ENCODE peak calls at places on chromosomes 5 and 9, in seven cellular contexts. One of them, this sample, is unnamed.

GRCh38 chr5:175814676-175815075 is 56.7 kb upstream of the CPLX2 start:
- DNase-seq in epithelial cell of esophagus: peak; percentile 17
- DNase-seq in fibroblast of pulmonary artery: peak; percentile 52
- DNase-seq in omental fat pad: no peak
- DNase-seq in right atrium auricular region: no peak
- DNase-seq in heart right ventricle: peak; percentile 17
- DNase-seq in choroid plexus epithelial cell: peak; percentile 46
- DNase-seq in this sample: peak; percentile 95

GRCh38 chr5:68285857-68286611 is 70.5 kb downstream of the PIK3R1 start:
- DNase-seq in fibroblast of pulmonary artery: peak; percentile 76
- DNase-seq in heart right ventricle: no peak
- DNase-seq in right atrium auricular region: no peak
- DNase-seq in choroid plexus epithelial cell: peak; percentile 79
- DNase-seq in epithelial cell of esophagus: peak; percentile 57
- DNase-seq in omental fat pad: no peak
- DNase-seq in this sample: peak; percentile 67

GRCh38 chr9:4315582-4316215 is 15.8 kb upstream of the GLIS3 start:
- DNase-seq in epithelial cell of esophagus: peak; percentile 84
- DNase-seq in right atrium auricular region: peak; percentile 76
- DNase-seq in heart right ventricle: peak; percentile 83
- DNase-seq in choroid plexus epithelial cell: peak; percentile 88
- DNase-seq in omental fat pad: peak; percentile 73
- DNase-seq in fibroblast of pulmonary artery: peak; percentile 89
- DNase-seq in this sample: peak; percentile 79

GRCh38 chr5:116632890-116633289 is 58.3 kb upstream of the SEMA6A start:
- DNase-seq in epithelial cell of esophagus: peak; percentile 40
- DNase-seq in heart right ventricle: no peak
- DNase-seq in fibroblast of pulmonary artery: no peak
- DNase-seq in right atrium auricular region: no peak
- DNase-seq in choroid plexus epithelial cell: no peak
- DNase-seq in omental fat pad: no peak
- DNase-seq in this sample: no peak

GRCh38 chr9:135070198-135070951 is 17.1 kb upstream of the OLFM1 start:
- DNase-seq in epithelial cell of esophagus: no peak
- DNase-seq in choroid plexus epithelial cell: no peak
- DNase-seq in heart right ventricle: no peak
- DNase-seq in fibroblast of pulmonary artery: no peak
- DNase-seq in right atrium auricular region: no peak
- DNase-seq in omental fat pad: no peak
- DNase-seq in this sample: no peak

GRCh38 chr5:111394580-111394979 is 117.8 kb downstream of the STARD4 start:
- DNase-seq in fibroblast of pulmonary artery: peak; percentile 90
- DNase-seq in heart right ventricle: no peak
- DNase-seq in omental fat pad: no peak
- DNase-seq in choroid plexus epithelial cell: peak; percentile 54
- DNase-seq in right atrium auricular region: no peak
- DNase-seq in epithelial cell of esophagus: peak; percentile 80
- DNase-seq in this sample: peak; percentile 61

GRCh38 chr9:95366731-95367325 is 49.3 kb upstream of the FANCC start:
- DNase-seq in heart right ventricle: no peak
- DNase-seq in epithelial cell of esophagus: no peak
- DNase-seq in right atrium auricular region: no peak
- DNase-seq in fibroblast of pulmonary artery: peak; percentile 16
- DNase-seq in choroid plexus epithelial cell: no peak
- DNase-seq in omental fat pad: no peak
- DNase-seq in this sample: no peak

GRCh38 chr5:37847978-37848425 is 8.2 kb upstream of the GDNF start:
- DNase-seq in epithelial cell of esophagus: peak; percentile 98
- DNase-seq in omental fat pad: no peak
- DNase-seq in heart right ventricle: no peak
- DNase-seq in choroid plexus epithelial cell: peak; percentile 57
- DNase-seq in right atrium auricular region: no peak
- DNase-seq in fibroblast of pulmonary artery: peak; percentile 57
- DNase-seq in this sample: peak; percentile 93

GRCh38 chr5:139482050-139482889 is at the start of gene STING1:
- DNase-seq in heart right ventricle: peak; percentile 71
- DNase-seq in epithelial cell of esophagus: peak; percentile 95
- DNase-seq in right atrium auricular region: peak; percentile 93
- DNase-seq in choroid plexus epithelial cell: peak; percentile 99
- DNase-seq in fibroblast of pulmonary artery: peak; percentile 99
- DNase-seq in omental fat pad: peak; percentile 79
- DNase-seq in this sample: peak; percentile 100

GRCh38 chr9:132973713-132974112 is 4.8 kb upstream of the GFI1B start:
- DNase-seq in epithelial cell of esophagus: peak; percentile 26
- DNase-seq in heart right ventricle: no peak
- DNase-seq in fibroblast of pulmonary artery: peak; percentile 21
- DNase-seq in omental fat pad: no peak
- DNase-seq in right atrium auricular region: no peak
- DNase-seq in choroid plexus epithelial cell: peak; percentile 39
- DNase-seq in this sample: peak; percentile 11

GRCh38 chr5:6090838-6091237 is 287.5 kb downstream of the MED10 start:
- DNase-seq in heart right ventricle: no peak
- DNase-seq in omental fat pad: no peak
- DNase-seq in right atrium auricular region: no peak
- DNase-seq in choroid plexus epithelial cell: no peak
- DNase-seq in epithelial cell of esophagus: no peak
- DNase-seq in fibroblast of pulmonary artery: no peak
- DNase-seq in this sample: no peak

GRCh38 chr9:93202919-93203712 is 19.2 kb downstream of the WNK2 start:
- DNase-seq in right atrium auricular region: no peak
- DNase-seq in epithelial cell of esophagus: no peak
- DNase-seq in omental fat pad: no peak
- DNase-seq in fibroblast of pulmonary artery: no peak
- DNase-seq in heart right ventricle: no peak
- DNase-seq in choroid plexus epithelial cell: no peak
- DNase-seq in this sample: no peak

GRCh38 chr9:94928696-94929372 is 202.3 kb downstream of the AOPEP start:
- DNase-seq in choroid plexus epithelial cell: peak; percentile 36
- DNase-seq in right atrium auricular region: no peak
- DNase-seq in heart right ventricle: no peak
- DNase-seq in fibroblast of pulmonary artery: no peak
- DNase-seq in omental fat pad: no peak
- DNase-seq in epithelial cell of esophagus: no peak
- DNase-seq in this sample: no peak

GRCh38 chr5:73617510-73618279 is 8.3 kb upstream of the ARHGEF28 start:
- DNase-seq in fibroblast of pulmonary artery: peak; percentile 41
- DNase-seq in heart right ventricle: no peak
- DNase-seq in right atrium auricular region: no peak
- DNase-seq in omental fat pad: no peak
- DNase-seq in epithelial cell of esophagus: peak; percentile 48
- DNase-seq in choroid plexus epithelial cell: peak; percentile 28
- DNase-seq in this sample: no peak

GRCh38 chr9:117290809-117291208 is 124.0 kb downstream of the ASTN2 start:
- DNase-seq in fibroblast of pulmonary artery: no peak
- DNase-seq in heart right ventricle: no peak
- DNase-seq in right atrium auricular region: no peak
- DNase-seq in omental fat pad: no peak
- DNase-seq in choroid plexus epithelial cell: no peak
- DNase-seq in epithelial cell of esophagus: no peak
- DNase-seq in this sample: no peak

GRCh38 chr9:136511670-136512592 is 29.1 kb upstream of the SEC16A start:
- DNase-seq in heart right ventricle: peak; percentile 85
- DNase-seq in fibroblast of pulmonary artery: peak; percentile 91
- DNase-seq in omental fat pad: no peak
- DNase-seq in epithelial cell of esophagus: no peak
- DNase-seq in choroid plexus epithelial cell: no peak
- DNase-seq in right atrium auricular region: peak; percentile 90
- DNase-seq in this sample: no peak

GRCh38 chr5:93581738-93582414 is 857 bp upstream of the NR2F1-AS1 start:
- DNase-seq in fibroblast of pulmonary artery: peak; percentile 86
- DNase-seq in epithelial cell of esophagus: peak; percentile 34
- DNase-seq in choroid plexus epithelial cell: peak; percentile 88
- DNase-seq in heart right ventricle: no peak
- DNase-seq in omental fat pad: no peak
- DNase-seq in right atrium auricular region: no peak
- DNase-seq in this sample: peak; percentile 57

GRCh38 chr5:53008751-53009150 is 19.6 kb downstream of the ITGA2 start:
- DNase-seq in fibroblast of pulmonary artery: no peak
- DNase-seq in omental fat pad: no peak
- DNase-seq in right atrium auricular region: no peak
- DNase-seq in choroid plexus epithelial cell: peak; percentile 79
- DNase-seq in heart right ventricle: no peak
- DNase-seq in epithelial cell of esophagus: peak; percentile 93
- DNase-seq in this sample: peak; percentile 76

GRCh38 chr9:116345817-116346216 is 192.2 kb downstream of the PAPPA start:
- DNase-seq in heart right ventricle: no peak
- DNase-seq in omental fat pad: no peak
- DNase-seq in fibroblast of pulmonary artery: peak; percentile 47
- DNase-seq in epithelial cell of esophagus: no peak
- DNase-seq in choroid plexus epithelial cell: peak; percentile 14
- DNase-seq in right atrium auricular region: no peak
- DNase-seq in this sample: no peak

GRCh38 chr5:154117050-154117449 is 73.5 kb upstream of the GALNT10 start:
- DNase-seq in epithelial cell of esophagus: peak; percentile 9
- DNase-seq in fibroblast of pulmonary artery: no peak
- DNase-seq in omental fat pad: no peak
- DNase-seq in choroid plexus epithelial cell: no peak
- DNase-seq in right atrium auricular region: no peak
- DNase-seq in heart right ventricle: no peak
- DNase-seq in this sample: no peak

GRCh38 chr5:154115314-154115713 is 75.2 kb upstream of the GALNT10 start:
- DNase-seq in right atrium auricular region: no peak
- DNase-seq in choroid plexus epithelial cell: no peak
- DNase-seq in heart right ventricle: no peak
- DNase-seq in omental fat pad: no peak
- DNase-seq in fibroblast of pulmonary artery: no peak
- DNase-seq in epithelial cell of esophagus: no peak
- DNase-seq in this sample: no peak

GRCh38 chr5:154118385-154118784 is 72.1 kb upstream of the GALNT10 start:
- DNase-seq in omental fat pad: no peak
- DNase-seq in heart right ventricle: no peak
- DNase-seq in fibroblast of pulmonary artery: no peak
- DNase-seq in choroid plexus epithelial cell: no peak
- DNase-seq in epithelial cell of esophagus: no peak
- DNase-seq in right atrium auricular region: no peak
- DNase-seq in this sample: no peak

GRCh38 chr5:154117930-154118329 is 72.6 kb upstream of the GALNT10 start:
- DNase-seq in right atrium auricular region: no peak
- DNase-seq in fibroblast of pulmonary artery: no peak
- DNase-seq in omental fat pad: no peak
- DNase-seq in epithelial cell of esophagus: no peak
- DNase-seq in heart right ventricle: no peak
- DNase-seq in choroid plexus epithelial cell: no peak
- DNase-seq in this sample: no peak

DNA sequence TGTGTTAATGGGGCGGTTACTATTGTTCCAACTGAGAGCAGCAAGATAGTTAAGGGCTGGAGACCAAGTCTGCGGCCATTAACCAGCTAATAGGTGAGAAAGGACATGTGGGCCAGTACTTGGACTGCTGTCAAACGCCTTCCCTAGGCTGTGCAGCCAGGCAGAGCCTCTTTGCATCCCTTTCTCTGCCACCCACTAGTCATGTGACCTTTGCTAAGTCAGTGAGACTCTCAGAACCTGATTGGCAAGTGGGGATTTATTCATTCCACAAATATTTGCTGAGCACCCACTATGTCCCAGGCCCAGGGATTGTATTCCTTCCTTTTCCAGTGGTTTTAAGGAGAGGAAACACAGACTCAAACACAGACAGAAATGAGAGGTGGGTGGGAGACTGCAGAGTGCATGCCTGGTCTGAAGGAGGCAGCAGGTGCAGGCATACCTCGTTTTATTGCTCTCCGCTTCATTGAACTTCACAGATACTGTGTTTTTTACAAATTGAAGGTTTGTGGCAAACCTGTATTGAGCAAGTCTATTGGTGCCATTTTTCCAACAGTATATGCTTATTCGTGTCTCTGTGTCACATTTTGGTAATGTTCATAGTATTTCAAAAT is 71.6 kb upstream of the GALNT10 start:
- DNase-seq in omental fat pad: no peak
- DNase-seq in fibroblast of pulmonary artery: no peak
- DNase-seq in right atrium auricular region: no peak
- DNase-seq in heart right ventricle: no peak
- DNase-seq in choroid plexus epithelial cell: no peak
- DNase-seq in epithelial cell of esophagus: peak; percentile 76
- DNase-seq in this sample: no peak
- TF ChIP-seq CTCF in omental fat pad: no peak
- TF ChIP-seq CTCF in fibroblast of pulmonary artery: no peak
- TF ChIP-seq CTCF in right atrium auricular region: no peak
- TF ChIP-seq CTCF in heart right ventricle: no peak
- TF ChIP-seq CTCF in choroid plexus epithelial cell: no peak
- TF ChIP-seq CTCF in epithelial cell of esophagus: no peak
- TF ChIP-seq CTCF in this sample: no peak

DNA sequence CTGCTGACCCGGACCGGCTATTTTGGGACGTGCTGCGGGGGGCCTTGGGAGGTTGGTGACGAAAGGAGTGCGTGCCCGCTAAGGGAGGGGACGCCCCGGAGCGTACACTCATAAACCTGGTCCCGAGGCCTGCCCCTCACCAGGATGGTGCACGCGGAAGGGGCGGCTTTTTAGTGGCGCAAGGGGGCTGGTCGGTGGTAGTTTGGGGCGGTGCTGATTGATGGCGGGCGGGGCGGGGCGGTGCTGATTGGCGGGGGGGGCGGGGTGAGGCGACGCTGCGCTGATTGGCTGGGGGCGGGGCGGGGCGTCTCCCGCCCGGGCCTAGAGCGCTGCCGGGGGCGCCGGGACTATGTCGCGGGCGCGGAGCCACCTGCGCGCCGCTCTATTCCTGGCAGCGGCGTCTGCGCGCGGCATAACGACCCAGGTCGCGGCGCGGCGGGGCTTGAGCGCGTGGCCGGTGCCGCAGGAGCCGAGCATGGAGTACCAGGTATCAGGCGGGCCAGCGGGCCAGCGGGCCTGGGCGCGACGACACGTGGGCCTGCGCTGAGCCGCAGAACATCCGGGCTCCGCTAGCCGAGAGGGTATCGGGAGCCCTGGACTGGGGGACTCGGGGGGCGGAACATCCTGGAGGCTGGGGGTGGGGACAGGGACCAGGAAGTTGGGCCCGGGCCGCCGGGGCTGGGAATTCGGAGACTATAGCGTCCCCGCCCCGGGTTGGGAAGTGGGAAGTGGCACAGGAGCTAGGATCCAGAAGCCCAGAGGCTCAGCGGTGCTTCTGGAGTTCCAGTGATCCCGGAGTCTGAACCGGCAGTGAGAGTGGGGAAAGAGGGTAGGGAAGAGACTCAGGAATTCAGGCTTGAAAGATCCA is at the start of gene FPGS:
- DNase-seq in choroid plexus epithelial cell: peak; percentile 83
- DNase-seq in omental fat pad: peak; percentile 59
- DNase-seq in right atrium auricular region: peak; percentile 91
- DNase-seq in epithelial cell of esophagus: peak; percentile 71
- DNase-seq in heart right ventricle: peak; percentile 88
- DNase-seq in fibroblast of pulmonary artery: peak; percentile 84
- DNase-seq in this sample: peak; percentile 80
- TF ChIP-seq CTCF in choroid plexus epithelial cell: no peak
- TF ChIP-seq CTCF in omental fat pad: no peak
- TF ChIP-seq CTCF in right atrium auricular region: no peak
- TF ChIP-seq CTCF in epithelial cell of esophagus: no peak
- TF ChIP-seq CTCF in heart right ventricle: no peak
- TF ChIP-seq CTCF in fibroblast of pulmonary artery: no peak
- TF ChIP-seq CTCF in this sample: no peak

GRCh38 chr5:18024542-18024941 is 390.3 kb downstream of the TAF11L14 start:
- DNase-seq in right atrium auricular region: no peak
- DNase-seq in choroid plexus epithelial cell: no peak
- DNase-seq in heart right ventricle: no peak
- DNase-seq in fibroblast of pulmonary artery: no peak
- DNase-seq in epithelial cell of esophagus: no peak
- DNase-seq in omental fat pad: no peak
- DNase-seq in this sample: no peak
- TF ChIP-seq CTCF in right atrium auricular region: no peak
- TF ChIP-seq CTCF in choroid plexus epithelial cell: no peak
- TF ChIP-seq CTCF in heart right ventricle: no peak
- TF ChIP-seq CTCF in fibroblast of pulmonary artery: no peak
- TF ChIP-seq CTCF in epithelial cell of esophagus: no peak
- TF ChIP-seq CTCF in omental fat pad: no peak
- TF ChIP-seq CTCF in this sample: no peak

GRCh38 chr5:26278078-26278477 is 760.3 kb downstream of the CDH9 start:
- DNase-seq in omental fat pad: no peak
- DNase-seq in heart right ventricle: no peak
- DNase-seq in choroid plexus epithelial cell: no peak
- DNase-seq in right atrium auricular region: no peak
- DNase-seq in epithelial cell of esophagus: no peak
- DNase-seq in fibroblast of pulmonary artery: no peak
- DNase-seq in this sample: no peak
- TF ChIP-seq CTCF in omental fat pad: no peak
- TF ChIP-seq CTCF in heart right ventricle: no peak
- TF ChIP-seq CTCF in choroid plexus epithelial cell: no peak
- TF ChIP-seq CTCF in right atrium auricular region: no peak
- TF ChIP-seq CTCF in epithelial cell of esophagus: no peak
- TF ChIP-seq CTCF in fibroblast of pulmonary artery: no peak
- TF ChIP-seq CTCF in this sample: no peak